ENCODE peak calls at places on chromosomes 5 and 9, in nine cellular contexts. U, F, I, Z, C, N, J, X and R are unnamed samples.

GRCh38 chr9:81634915-81635516 is 54.3 kb downstream of the TLE1 start:
- DNase-seq in U (no peak), F (peak), I (no peak), Z (no peak), C (no peak), N (no peak), J (no peak), X (no peak), R (no peak)

GRCh38 chr5:171419663-171420428 is 399 bp downstream of the FGF18 start:
- DNase-seq in U (no peak), F (peak), I (peak), Z (peak), C (no peak), N (no peak), J (peak), X (peak), R (peak)

GRCh38 chr9:89466451-89467277 is 31.2 kb downstream of the SEMA4D start:
- DNase-seq in U (no peak), F (no peak), I (peak), Z (peak), C (no peak), N (no peak), J (no peak), X (no peak), R (no peak)

GRCh38 chr5:132380741-132381140 is 11.2 kb downstream of the SLC22A5 start:
- DNase-seq in U (no peak), F (no peak), I (no peak), Z (no peak), C (no peak), N (no peak), J (no peak), X (no peak), R (no peak)

GRCh38 chr9:114722363-114722695 is 40.3 kb upstream of the TEX48 start:
- DNase-seq in U (no peak), F (no peak), I (no peak), Z (no peak), C (no peak), N (no peak), J (no peak), X (no peak), R (no peak)

GRCh38 chr5:14722923-14723322 is 58.4 kb downstream of the OTULIN start:
- DNase-seq in U (no peak), F (no peak), I (no peak), Z (no peak), C (no peak), N (no peak), J (no peak), X (no peak), R (no peak)

GRCh38 chr9:121626012-121626411 is 25.4 kb upstream of the DAB2IP start:
- DNase-seq in U (no peak), F (no peak), I (no peak), Z (no peak), C (no peak), N (no peak), J (no peak), X (no peak), R (no peak)

GRCh38 chr9:91736311-91736710 is 213.7 kb downstream of the ROR2 start:
- DNase-seq in U (no peak), F (no peak), I (no peak), Z (no peak), C (no peak), N (no peak), J (no peak), X (no peak), R (no peak)

GRCh38 chr9:34417734-34418133 is 40.6 kb downstream of the FAM219A start:
- DNase-seq in U (no peak), F (no peak), I (no peak), Z (no peak), C (no peak), N (peak), J (no peak), X (no peak), R (no peak)

GRCh38 chr5:40679071-40679997 is at the start of gene PTGER4:
- DNase-seq in U (peak), F (peak), I (peak), Z (peak), C (peak), N (peak), J (peak), X (peak), R (peak)

GRCh38 chr9:132410642-132411041 is 631 bp downstream of the CFAP77 start:
- DNase-seq in U (no peak), F (no peak), I (no peak), Z (no peak), C (no peak), N (no peak), J (no peak), X (no peak), R (no peak)

GRCh38 chr9:74663456-74663855 is 166.3 kb downstream of the RORB start:
- DNase-seq in U (no peak), F (no peak), I (no peak), Z (no peak), C (no peak), N (no peak), J (no peak), X (no peak), R (no peak)

GRCh38 chr9:131361202-131361833 is 32.6 kb upstream of the PRRC2B start:
- DNase-seq in U (no peak), F (peak), I (peak), Z (no peak), C (no peak), N (no peak), J (no peak), X (no peak), R (peak)

GRCh38 chr9:27489087-27489876 is 34.8 kb upstream of the IFNK start:
- DNase-seq in U (no peak), F (no peak), I (no peak), Z (peak), C (no peak), N (no peak), J (no peak), X (no peak), R (no peak)

GRCh38 chr5:5700549-5700948 is 278.1 kb downstream of the ICE1 start:
- DNase-seq in U (no peak), F (no peak), I (no peak), Z (no peak), C (no peak), N (no peak), J (no peak), X (no peak), R (no peak)

GRCh38 chr9:129007035-129007765 is 20.9 kb downstream of the SH3GLB2 start:
- DNase-seq in U (no peak), F (no peak), I (no peak), Z (no peak), C (no peak), N (no peak), J (no peak), X (no peak), R (peak)

GRCh38 chr5:116944171-116944570 is 369.5 kb upstream of the SEMA6A start:
- DNase-seq in U (no peak), F (no peak), I (no peak), Z (no peak), C (no peak), N (no peak), J (no peak), X (peak), R (no peak)

GRCh38 chr9:91163773-91164471 is 197.8 kb downstream of the AUH start:
- DNase-seq in U (no peak), F (no peak), I (no peak), Z (no peak), C (no peak), N (no peak), J (no peak), X (no peak), R (no peak)